ENCODE peak calls at places on chromosomes 16 and 17, in four cellular contexts. M is CD4-positive, alpha-beta T cell; N is gastrocnemius medialis; V is tibial artery. E is an unnamed sample.

GRCh38 chr16:4261557-4262172 is 11.2 kb downstream of the TFAP4 start:
- DNase-seq in M (peak), N (no peak), V (no peak), E (no peak)

GRCh38 chr16:84044108-84044488 is 1.5 kb upstream of the SLC38A8 start:
- DNase-seq in M (no peak), N (no peak), V (no peak), E (no peak)

GRCh38 chr16:66267287-66268137 is 99.0 kb upstream of the CDH5 start:
- DNase-seq in M (no peak), N (no peak), V (no peak), E (no peak)

GRCh38 chr16:1070084-1070987 is 2.2 kb upstream of the SSTR5 start:
- DNase-seq in M (no peak), N (no peak), V (no peak), E (no peak)

GRCh38 chr17:64694207-64694606 is 32.1 kb upstream of the SMURF2 start:
- DNase-seq in M (no peak), N (peak), V (peak), E (peak)

GRCh38 chr16:56192971-56193936 is 2.0 kb downstream of the GNAO1 start:
- DNase-seq in M (no peak), N (no peak), V (no peak), E (no peak)

GRCh38 chr17:81980122-81980521 is 2.7 kb downstream of the ASPSCR1 start:
- DNase-seq in M (no peak), N (no peak), V (no peak), E (no peak)

GRCh38 chr16:19274178-19274797 is 11.2 kb upstream of the CLEC19A start:
- DNase-seq in M (no peak), N (no peak), V (no peak), E (no peak)

GRCh38 chr17:27362503-27362902 is 68.6 kb downstream of the WSB1 start:
- DNase-seq in M (no peak), N (no peak), V (no peak), E (no peak)

GRCh38 chr16:68385371-68385770 is 62.9 kb downstream of the SMPD3 start:
- DNase-seq in M (no peak), N (no peak), V (no peak), E (no peak)

GRCh38 chr17:64155751-64156544 is 26.0 kb upstream of the ERN1 start:
- DNase-seq in M (no peak), N (peak), V (no peak), E (no peak)

GRCh38 chr16:54165174-54165911 is 121.2 kb downstream of the IRX3 start:
- DNase-seq in M (no peak), N (no peak), V (no peak), E (no peak)

GRCh38 chr17:15409721-15410247 is 57.6 kb downstream of the CDRT4 start:
- DNase-seq in M (no peak), N (peak), V (peak), E (no peak)

DNA sequence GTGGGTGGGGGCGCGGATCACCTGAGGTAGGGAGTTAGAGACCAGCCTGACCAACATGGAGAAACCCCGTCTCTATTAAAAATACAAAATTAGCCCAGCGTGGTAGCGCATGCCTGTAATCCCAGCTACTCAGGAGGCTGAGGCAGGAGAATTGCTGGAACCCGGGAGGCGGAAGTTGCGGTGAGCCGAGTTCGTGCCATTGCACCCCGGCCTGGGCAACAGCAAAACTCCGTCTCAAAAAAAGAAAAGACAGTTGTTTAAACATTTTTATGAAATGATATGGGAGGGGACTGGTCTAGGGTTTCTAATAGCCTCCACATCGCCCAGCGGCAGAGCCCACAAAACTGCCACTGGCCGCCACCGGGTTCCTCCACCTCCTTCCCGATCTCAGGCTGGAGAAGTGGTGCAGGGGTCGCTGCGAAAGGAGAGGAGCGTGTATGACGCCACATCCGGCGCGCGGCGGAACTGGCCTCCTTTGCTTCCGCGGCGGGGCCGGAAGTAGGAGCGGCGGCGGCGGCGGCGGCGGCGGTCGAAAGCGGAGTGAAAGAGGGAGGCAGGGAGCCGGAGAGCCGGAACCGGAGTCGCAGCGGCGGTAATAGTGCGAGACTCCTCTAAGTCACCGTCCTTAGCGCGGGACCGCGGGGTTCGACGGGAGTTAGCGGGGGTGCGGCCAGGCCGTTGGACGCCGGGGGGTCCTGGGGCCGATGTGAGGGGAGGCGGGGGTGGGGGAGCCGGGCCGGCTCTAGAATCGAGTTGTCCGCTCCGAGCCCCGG is at the start of gene PPP4C:
- DNase-seq in M (peak), N (peak), V (peak), E (peak)
- TF ChIP-seq CTCF in M (no peak), N (peak), V (no peak), E (no peak)

GRCh38 chr17:55053855-55054254 is 85.3 kb downstream of the STXBP4 start:
- DNase-seq in M (no peak), N (no peak), V (no peak), E (no peak)
- TF ChIP-seq CTCF in M (no peak), N (no peak), V (peak), E (no peak)

DNA sequence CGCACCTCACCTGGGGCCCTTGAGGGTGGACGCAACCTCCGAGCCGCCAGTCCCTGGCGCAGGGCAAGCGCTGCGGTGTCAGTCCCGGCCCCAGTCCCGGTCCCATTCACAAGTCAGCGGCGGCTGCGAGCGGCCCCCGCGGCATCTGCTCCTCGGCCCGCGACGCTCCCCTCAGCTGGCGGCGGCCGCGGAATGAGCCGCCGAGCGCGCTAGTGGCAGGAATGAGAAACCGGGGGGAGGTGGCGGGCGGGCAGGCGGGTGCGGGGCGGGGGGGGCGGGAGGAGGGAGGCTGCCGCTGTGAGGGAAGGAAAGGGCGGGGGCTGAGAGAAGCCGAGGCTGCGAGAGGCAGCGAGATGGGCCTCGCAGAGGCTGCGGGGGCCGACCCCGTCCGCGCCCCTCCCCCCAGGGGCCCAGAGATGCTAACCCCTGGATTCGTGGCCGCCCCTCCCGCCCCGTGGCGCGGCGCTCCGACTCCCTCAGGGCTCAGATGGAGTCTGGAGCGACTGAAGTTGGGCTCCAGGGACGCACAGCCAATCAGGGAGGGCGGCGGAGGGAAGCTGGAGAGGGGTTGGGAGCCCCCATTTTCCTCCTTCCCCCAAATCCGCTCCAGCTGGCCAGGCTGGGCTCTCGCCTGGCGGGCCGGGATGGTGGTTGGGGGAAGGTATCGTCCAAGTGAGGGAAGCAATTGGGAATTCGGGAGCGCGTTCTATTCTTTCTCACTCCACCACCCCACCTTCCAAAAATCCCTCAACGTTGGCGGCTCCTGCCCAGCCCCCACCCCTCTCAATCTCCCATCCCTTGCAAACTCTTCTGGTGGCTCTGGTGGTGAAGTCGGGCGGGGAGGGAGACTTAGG is at the start of gene CDH11:
- DNase-seq in M (no peak), N (peak), V (peak), E (no peak)
- TF ChIP-seq CTCF in M (no peak), N (peak), V (peak), E (no peak)

GRCh38 chr17:80970762-80971703 is 20.6 kb upstream of the CHMP6 start:
- DNase-seq in M (no peak), N (no peak), V (no peak), E (no peak)
- TF ChIP-seq CTCF in M (no peak), N (no peak), V (no peak), E (no peak)